ENCODE peak calls at places on chromosomes 12 and 14, in eight cellular contexts. One of them, this sample, is unnamed. For H3K9me3, the result is how much of the 10 kb centered on the place peaks cover.

GRCh38 chr14:101018561-101019290 is 115.2 kb upstream of the RTL1 start:
- DNase-seq in AG04450: no peak
- DNase-seq in A549: no peak
- DNase-seq in psoas muscle: no peak
- DNase-seq in SK-N-SH: no peak
- DNase-seq in cardiac muscle cell: no peak
- DNase-seq in ovary: peak
- DNase-seq in gastrocnemius medialis: no peak
- DNase-seq in this sample: no peak

GRCh38 chr12:49983892-49984291 is 11.1 kb downstream of the AQP6 start:
- DNase-seq in AG04450: peak
- DNase-seq in A549: no peak
- DNase-seq in psoas muscle: no peak
- DNase-seq in SK-N-SH: peak
- DNase-seq in cardiac muscle cell: peak
- DNase-seq in ovary: no peak
- DNase-seq in gastrocnemius medialis: no peak
- DNase-seq in this sample: no peak

GRCh38 chr12:29241821-29242591 is 92.9 kb downstream of the FAR2 start:
- DNase-seq in AG04450: peak
- DNase-seq in A549: no peak
- DNase-seq in psoas muscle: no peak
- DNase-seq in SK-N-SH: peak
- DNase-seq in cardiac muscle cell: peak
- DNase-seq in ovary: no peak
- DNase-seq in gastrocnemius medialis: peak
- DNase-seq in this sample: no peak

GRCh38 chr12:105469701-105470100 is 139.2 kb downstream of the C12orf75 start:
- DNase-seq in AG04450: no peak
- DNase-seq in A549: no peak
- DNase-seq in psoas muscle: no peak
- DNase-seq in SK-N-SH: no peak
- DNase-seq in cardiac muscle cell: no peak
- DNase-seq in ovary: no peak
- DNase-seq in gastrocnemius medialis: no peak
- DNase-seq in this sample: no peak

GRCh38 chr14:67251573-67252226 is 10.5 kb downstream of the PALS1 start:
- DNase-seq in AG04450: no peak
- DNase-seq in A549: no peak
- DNase-seq in psoas muscle: no peak
- DNase-seq in SK-N-SH: no peak
- DNase-seq in cardiac muscle cell: peak
- DNase-seq in ovary: no peak
- DNase-seq in gastrocnemius medialis: no peak
- DNase-seq in this sample: no peak

GRCh38 chr12:21526721-21527345 is 737 bp downstream of the SPX start:
- DNase-seq in AG04450: no peak
- DNase-seq in A549: no peak
- DNase-seq in psoas muscle: no peak
- DNase-seq in SK-N-SH: no peak
- DNase-seq in cardiac muscle cell: no peak
- DNase-seq in ovary: no peak
- DNase-seq in gastrocnemius medialis: no peak
- DNase-seq in this sample: no peak

GRCh38 chr12:6222009-6222702 is 22.0 kb downstream of the CD9 start:
- DNase-seq in AG04450: no peak
- DNase-seq in A549: no peak
- DNase-seq in psoas muscle: no peak
- DNase-seq in SK-N-SH: no peak
- DNase-seq in cardiac muscle cell: no peak
- DNase-seq in ovary: no peak
- DNase-seq in gastrocnemius medialis: no peak
- DNase-seq in this sample: peak

GRCh38 chr12:124832856-124833255 is 30.8 kb downstream of the SCARB1 start:
- DNase-seq in AG04450: no peak
- DNase-seq in A549: no peak
- DNase-seq in psoas muscle: no peak
- DNase-seq in SK-N-SH: no peak
- DNase-seq in cardiac muscle cell: no peak
- DNase-seq in ovary: no peak
- DNase-seq in gastrocnemius medialis: no peak
- DNase-seq in this sample: no peak

GRCh38 chr12:116955382-116956021 is 44.8 kb downstream of the FBXW8 start:
- DNase-seq in AG04450: no peak
- DNase-seq in A549: peak
- DNase-seq in psoas muscle: no peak
- DNase-seq in SK-N-SH: no peak
- DNase-seq in cardiac muscle cell: peak
- DNase-seq in ovary: no peak
- DNase-seq in gastrocnemius medialis: peak
- DNase-seq in this sample: peak

GRCh38 chr14:65230287-65230728 is 128.0 kb upstream of the MAX start:
- DNase-seq in AG04450: no peak
- DNase-seq in A549: no peak
- DNase-seq in psoas muscle: no peak
- DNase-seq in SK-N-SH: peak
- DNase-seq in cardiac muscle cell: peak
- DNase-seq in ovary: peak
- DNase-seq in gastrocnemius medialis: no peak
- DNase-seq in this sample: peak

GRCh38 chr14:73757876-73758391 is 43.8 kb upstream of the PNMA1 start:
- DNase-seq in AG04450: no peak
- DNase-seq in A549: no peak
- DNase-seq in psoas muscle: no peak
- DNase-seq in SK-N-SH: peak
- DNase-seq in cardiac muscle cell: no peak
- DNase-seq in ovary: no peak
- DNase-seq in gastrocnemius medialis: no peak
- DNase-seq in this sample: no peak

GRCh38 chr14:93732524-93732923 is 55.8 kb downstream of the PRIMA1 start:
- DNase-seq in AG04450: no peak
- DNase-seq in A549: no peak
- DNase-seq in psoas muscle: peak
- DNase-seq in SK-N-SH: no peak
- DNase-seq in cardiac muscle cell: no peak
- DNase-seq in ovary: no peak
- DNase-seq in gastrocnemius medialis: no peak
- DNase-seq in this sample: peak

GRCh38 chr14:63269561-63270225 is 49.0 kb downstream of the GPHB5 start:
- DNase-seq in AG04450: no peak
- DNase-seq in A549: no peak
- DNase-seq in psoas muscle: no peak
- DNase-seq in SK-N-SH: no peak
- DNase-seq in cardiac muscle cell: no peak
- DNase-seq in ovary: no peak
- DNase-seq in gastrocnemius medialis: no peak
- DNase-seq in this sample: no peak

GRCh38 chr12:101501410-101502045 is 26.4 kb downstream of the SPIC start:
- DNase-seq in AG04450: no peak
- DNase-seq in A549: no peak
- DNase-seq in psoas muscle: no peak
- DNase-seq in SK-N-SH: no peak
- DNase-seq in cardiac muscle cell: peak
- DNase-seq in ovary: no peak
- DNase-seq in gastrocnemius medialis: no peak
- DNase-seq in this sample: no peak

GRCh38 chr12:124829708-124830304 is 33.9 kb downstream of the SCARB1 start:
- DNase-seq in AG04450: no peak
- DNase-seq in A549: peak
- DNase-seq in psoas muscle: no peak
- DNase-seq in SK-N-SH: no peak
- DNase-seq in cardiac muscle cell: no peak
- DNase-seq in ovary: no peak
- DNase-seq in gastrocnemius medialis: no peak
- DNase-seq in this sample: no peak

GRCh38 chr12:92930421-92930820 is 1.3 kb upstream of the EEA1 start:
- DNase-seq in AG04450: no peak
- DNase-seq in A549: no peak
- DNase-seq in psoas muscle: no peak
- DNase-seq in SK-N-SH: no peak
- DNase-seq in cardiac muscle cell: no peak
- DNase-seq in ovary: no peak
- DNase-seq in gastrocnemius medialis: no peak
- DNase-seq in this sample: no peak
- H3K4me3 ChIP-seq in AG04450: no peak
- H3K4me3 ChIP-seq in A549: peak
- H3K4me3 ChIP-seq in psoas muscle: peak
- H3K4me3 ChIP-seq in SK-N-SH: peak
- H3K4me3 ChIP-seq in cardiac muscle cell: no peak
- H3K4me3 ChIP-seq in ovary: peak
- H3K4me3 ChIP-seq in gastrocnemius medialis: peak
- H3K4me3 ChIP-seq in this sample: no peak

DNA sequence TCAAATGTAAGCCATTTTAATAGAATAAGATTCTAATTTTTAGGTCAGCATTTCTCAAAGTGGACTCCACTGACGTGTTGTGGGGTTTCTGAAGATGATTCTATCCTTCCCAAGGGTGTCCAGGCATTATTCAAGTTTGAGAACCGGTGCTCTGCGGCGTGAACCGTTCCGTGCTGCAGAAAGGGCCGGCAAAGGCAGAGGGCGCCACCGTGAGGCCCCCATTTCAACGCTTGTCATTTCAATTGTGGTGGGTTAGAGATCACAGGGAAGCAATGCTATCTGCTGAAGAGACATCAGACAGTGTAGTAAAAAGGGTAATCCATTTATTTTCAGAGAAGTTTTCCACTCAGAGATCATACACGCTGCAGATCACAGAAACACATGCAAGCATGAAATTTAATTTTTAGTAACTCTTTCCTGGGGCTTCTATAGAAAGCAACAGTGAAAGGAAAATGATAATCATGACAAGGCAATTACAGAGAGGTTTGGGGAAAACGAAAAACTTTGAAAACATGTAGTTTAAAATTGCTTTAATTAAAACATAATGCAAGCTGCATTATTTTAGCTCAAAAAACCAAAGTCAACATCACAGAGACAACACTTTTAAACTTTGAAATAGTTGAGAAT is 201.7 kb downstream of the EXOC5 start:
- DNase-seq in AG04450: no peak
- DNase-seq in A549: peak
- DNase-seq in psoas muscle: no peak
- DNase-seq in SK-N-SH: peak
- DNase-seq in cardiac muscle cell: peak
- DNase-seq in ovary: no peak
- DNase-seq in gastrocnemius medialis: no peak
- DNase-seq in this sample: peak
- TF ChIP-seq CTCF in AG04450: peak
- TF ChIP-seq CTCF in A549: peak
- TF ChIP-seq CTCF in psoas muscle: peak
- TF ChIP-seq CTCF in SK-N-SH: peak
- TF ChIP-seq CTCF in cardiac muscle cell: peak
- TF ChIP-seq CTCF in ovary: no peak
- TF ChIP-seq CTCF in gastrocnemius medialis: no peak
- TF ChIP-seq CTCF in this sample: no peak

DNA sequence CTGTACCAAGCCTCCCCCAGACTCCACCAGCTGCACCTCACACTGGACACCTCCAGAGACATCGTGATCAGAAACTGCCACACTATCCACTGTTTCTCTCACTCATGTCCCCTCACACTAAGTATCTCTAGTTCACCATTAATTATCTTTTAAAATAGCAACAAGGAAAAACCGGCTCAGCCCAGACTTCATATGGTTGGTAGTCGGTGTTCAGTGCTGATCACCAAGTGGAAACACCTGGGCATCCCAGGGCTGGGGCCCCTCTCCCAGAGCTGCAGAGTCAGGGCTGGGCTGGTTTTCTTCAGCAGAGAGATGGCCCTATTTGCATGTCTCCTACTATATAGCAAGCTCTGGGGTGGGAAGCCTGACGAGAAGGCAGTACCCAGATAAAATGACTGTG is 1140.0 kb downstream of the TMEM121 start:
- DNase-seq in AG04450: no peak
- DNase-seq in A549: no peak
- DNase-seq in psoas muscle: no peak
- DNase-seq in SK-N-SH: no peak
- DNase-seq in cardiac muscle cell: no peak
- DNase-seq in ovary: no peak
- DNase-seq in gastrocnemius medialis: no peak
- DNase-seq in this sample: no peak
- H3K9me3 ChIP-seq in AG04450: under half
- H3K9me3 ChIP-seq in A549: under half
- H3K9me3 ChIP-seq in psoas muscle: under half
- H3K9me3 ChIP-seq in SK-N-SH: under half
- H3K9me3 ChIP-seq in cardiac muscle cell: under half
- H3K9me3 ChIP-seq in ovary: under half
- H3K9me3 ChIP-seq in gastrocnemius medialis: under half
- H3K9me3 ChIP-seq in this sample: under half

DNA sequence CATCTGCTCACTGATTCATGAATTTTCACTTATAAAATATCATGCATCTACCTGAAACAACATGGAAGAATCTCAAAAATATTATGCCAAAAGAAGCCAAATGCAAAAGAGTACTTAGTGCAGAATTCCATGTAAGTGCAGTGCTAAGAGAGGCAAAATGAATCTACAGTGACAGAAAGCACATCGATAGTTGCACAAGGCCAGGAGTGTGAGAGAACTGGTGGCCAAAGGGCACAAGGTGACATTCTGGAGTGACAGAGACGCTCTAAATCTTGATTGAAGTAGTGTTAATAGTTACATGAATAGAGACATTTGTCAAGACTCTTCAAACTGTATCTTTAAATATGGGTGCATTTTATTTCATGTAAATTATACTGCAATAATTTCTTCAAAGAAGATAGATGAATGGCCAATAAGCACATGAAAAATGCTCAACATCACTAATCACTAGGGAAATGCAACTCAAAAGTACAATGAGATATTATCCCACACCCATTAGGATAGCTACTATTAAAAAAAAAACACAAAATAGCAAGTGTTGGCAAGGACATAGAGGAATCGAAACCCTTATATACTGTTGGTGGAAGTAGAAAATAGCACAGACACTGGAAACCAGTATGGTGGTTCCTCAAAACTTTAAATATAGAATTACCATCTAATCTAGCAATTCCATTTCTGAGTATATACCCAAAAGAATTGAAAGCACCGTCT is 71.7 kb upstream of the KICS2 start:
- DNase-seq in AG04450: no peak
- DNase-seq in A549: no peak
- DNase-seq in psoas muscle: no peak
- DNase-seq in SK-N-SH: no peak
- DNase-seq in cardiac muscle cell: no peak
- DNase-seq in ovary: no peak
- DNase-seq in gastrocnemius medialis: no peak
- DNase-seq in this sample: no peak
- H3K4me3 ChIP-seq in AG04450: no peak
- H3K4me3 ChIP-seq in A549: no peak
- H3K4me3 ChIP-seq in psoas muscle: no peak
- H3K4me3 ChIP-seq in SK-N-SH: no peak
- H3K4me3 ChIP-seq in cardiac muscle cell: no peak
- H3K4me3 ChIP-seq in ovary: no peak
- H3K4me3 ChIP-seq in gastrocnemius medialis: no peak
- H3K4me3 ChIP-seq in this sample: no peak

GRCh38 chr12:23493690-23494101 is 455.8 kb downstream of the SOX5 start:
- DNase-seq in AG04450: no peak
- DNase-seq in A549: no peak
- DNase-seq in psoas muscle: no peak
- DNase-seq in SK-N-SH: no peak
- DNase-seq in cardiac muscle cell: no peak
- DNase-seq in ovary: no peak
- DNase-seq in gastrocnemius medialis: no peak
- DNase-seq in this sample: no peak

GRCh38 chr12:23495472-23495871 is 454.0 kb downstream of the SOX5 start:
- DNase-seq in AG04450: no peak
- DNase-seq in A549: no peak
- DNase-seq in psoas muscle: no peak
- DNase-seq in SK-N-SH: no peak
- DNase-seq in cardiac muscle cell: no peak
- DNase-seq in ovary: no peak
- DNase-seq in gastrocnemius medialis: no peak
- DNase-seq in this sample: no peak
- TF ChIP-seq CTCF in AG04450: no peak
- TF ChIP-seq CTCF in A549: no peak
- TF ChIP-seq CTCF in psoas muscle: no peak
- TF ChIP-seq CTCF in SK-N-SH: no peak
- TF ChIP-seq CTCF in cardiac muscle cell: no peak
- TF ChIP-seq CTCF in ovary: no peak
- TF ChIP-seq CTCF in gastrocnemius medialis: no peak
- TF ChIP-seq CTCF in this sample: no peak